ENCODE peak calls at places on chromosomes 11 and 22, in five cellular contexts. H, D, F, P and E are unnamed samples.

GRCh38 chr11:114180301-114181055 is 115.7 kb upstream of the NNMT start:
- DNase-seq in P (no peak), H (no peak), D (peak; percentile 87), F (no peak), E (no peak)

GRCh38 chr11:850777-851762 is 8.4 kb downstream of the TSPAN4 start:
- DNase-seq in F (no peak), H (no peak), D (no peak), P (no peak), E (no peak)

GRCh38 chr11:57787920-57788716 is 26.5 kb downstream of the CTNND1 start:
- DNase-seq in F (no peak), P (no peak), D (no peak), H (no peak), E (no peak)

GRCh38 chr11:14445542-14446530 is 53.8 kb downstream of the COPB1 start:
- DNase-seq in H (no peak), F (no peak), D (no peak), P (peak; percentile 52), E (no peak)

GRCh38 chr22:49115186-49115585 is 712.5 kb downstream of the BRD1 start:
- DNase-seq in F (no peak), H (no peak), D (no peak), P (no peak), E (no peak)

GRCh38 chr22:46069518-46070214 is 80.7 kb upstream of the PPARA start:
- DNase-seq in D (peak; percentile 97), P (peak; percentile 91), F (no peak), H (peak; percentile 79), E (peak; percentile 84)

GRCh38 chr11:127392575-127392974 is 392.0 kb upstream of the KIRREL3 start:
- DNase-seq in H (no peak), D (no peak), P (no peak), F (no peak), E (no peak)

GRCh38 chr22:41048791-41049717 is 43.3 kb upstream of the EP300 start:
- DNase-seq in D (peak; percentile 60), H (peak; percentile 40), F (no peak), P (peak; percentile 80), E (peak; percentile 23)

GRCh38 chr11:61507962-61508824 is at the start of gene LRRC10B:
- DNase-seq in F (no peak), D (peak; percentile 90), H (no peak), P (no peak), E (no peak)

GRCh38 chr22:31161386-31161785 is 1.4 kb downstream of the RNF185 start:
- DNase-seq in F (no peak), P (no peak), H (no peak), D (no peak), E (no peak)

GRCh38 chr22:48881326-48881980 is 946.2 kb downstream of the BRD1 start:
- DNase-seq in F (no peak), D (no peak), P (no peak), H (no peak), E (no peak)

GRCh38 chr11:44943118-44943517 is 7.6 kb downstream of the TP53I11 start:
- DNase-seq in H (no peak), P (no peak), F (no peak), D (no peak), E (no peak)

GRCh38 chr22:17198188-17199130 is 20.8 kb downstream of the ADA2 start:
- DNase-seq in D (peak; percentile 38), P (no peak), F (no peak), H (no peak), E (no peak)

GRCh38 chr11:133990501-133990900 is 33.7 kb upstream of the IGSF9B start:
- DNase-seq in H (no peak), F (no peak), P (no peak), D (no peak), E (no peak)

GRCh38 chr11:45743556-45744468 is 61.1 kb upstream of the SLC35C1 start:
- DNase-seq in H (no peak), F (no peak), P (no peak), D (no peak), E (no peak)

GRCh38 chr11:115930276-115930675 is 426.1 kb upstream of the CADM1 start:
- DNase-seq in F (no peak), H (no peak), D (no peak), P (no peak), E (no peak)
- H3K4me3 ChIP-seq in F (no peak overlapping the region), H (no peak overlapping the region), D (no peak overlapping the region), P (no peak overlapping the region), E (no peak overlapping the region)

DNA sequence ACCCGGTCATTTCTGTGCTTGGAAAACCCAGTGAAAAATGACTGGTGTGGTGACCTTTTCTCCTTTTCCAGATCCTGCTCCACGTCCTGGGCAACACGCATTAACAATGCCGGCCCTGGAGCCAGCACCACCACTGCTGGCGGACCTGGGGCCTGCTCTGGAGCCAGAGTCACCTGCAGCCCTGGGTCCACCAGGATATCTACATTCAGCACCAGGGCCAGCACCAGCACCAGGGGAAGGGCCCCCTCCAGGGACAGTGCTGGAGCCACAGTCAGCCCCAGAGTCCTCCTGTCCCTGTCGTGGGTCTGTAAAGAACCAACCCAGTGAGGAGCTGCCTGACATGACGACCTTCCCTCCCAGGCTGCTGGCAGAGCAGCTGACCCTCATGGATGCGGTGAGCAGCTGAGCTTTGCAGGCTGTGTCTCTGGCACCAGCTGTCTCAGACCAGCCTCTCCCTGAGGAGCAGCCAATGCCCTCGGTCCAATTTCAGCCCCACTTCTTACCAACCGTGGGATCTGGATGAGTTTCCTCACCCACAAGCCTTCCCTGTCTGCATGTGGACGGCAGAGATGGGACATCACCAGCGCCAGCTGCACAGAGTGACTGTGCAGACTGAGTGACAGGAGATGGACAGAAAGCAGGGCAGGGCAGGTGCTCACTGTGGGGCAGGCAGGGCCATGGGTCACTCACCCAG is 1.9 kb downstream of the RGL4 start:
- DNase-seq in H (peak; percentile 35), P (no peak), F (no peak), D (no peak), E (no peak)
- H3K4me3 ChIP-seq in H (no peak overlapping the region), P (no peak overlapping the region), F (no peak overlapping the region), D (no peak overlapping the region), E (no peak overlapping the region)

GRCh38 chr22:38873469-38874411 is 1.7 kb upstream of the CBX6 start:
- DNase-seq in P (no peak), H (no peak), D (no peak), F (no peak), E (no peak)
- H3K4me3 ChIP-seq in P (no peak overlapping the region), H (peak overlapping the region; percentile 64), D (no peak overlapping the region), F (peak overlapping the region; percentile 88), E (no peak overlapping the region)

GRCh38 chr11:18617688-18618340 is 16.3 kb downstream of the SPTY2D1 start:
- DNase-seq in H (no peak), D (peak; percentile 18), P (peak; percentile 71), F (no peak), E (peak; percentile 56)
- H3K4me3 ChIP-seq in H (no peak overlapping the region), D (no peak overlapping the region), P (peak overlapping the region; percentile 5), F (no peak overlapping the region), E (no peak overlapping the region)